ENCODE peak calls at places on chromosome X, in five cellular contexts. J, V, L, Q and G are unnamed samples.

GRCh38 chrX:107744868-107745267 is 30.7 kb downstream of the TSC22D3 start:
- DNase-seq in V (no peak), J (no peak), L (no peak), Q (no peak), G (no peak)

GRCh38 chrX:41491267-41492004 is 44.3 kb downstream of the NYX start:
- DNase-seq in Q (peak; percentile 95), L (peak; percentile 93), J (peak; percentile 96), V (peak; percentile 61), G (peak; percentile 56)

GRCh38 chrX:20620301-20620700 is 353.6 kb upstream of the RPS6KA3 start:
- DNase-seq in Q (no peak), J (no peak), L (no peak), V (no peak), G (no peak)

GRCh38 chrX:137916090-137916746 is 350.3 kb downstream of the ZIC3 start:
- DNase-seq in J (no peak), Q (no peak), V (peak; percentile 26), L (peak; percentile 93), G (no peak)

GRCh38 chrX:45154462-45154861 is 46.2 kb downstream of the DIPK2B start:
- DNase-seq in J (no peak), Q (no peak), V (no peak), L (no peak), G (no peak)

GRCh38 chrX:40543661-40544328 is 37.0 kb upstream of the ATP6AP2 start:
- DNase-seq in J (peak; percentile 71), L (peak; percentile 81), V (no peak), Q (peak; percentile 68), G (peak; percentile 70)

GRCh38 chrX:15973299-15973698 is 118.7 kb upstream of the AP1S2 start:
- DNase-seq in V (peak; percentile 78), J (peak; percentile 19), L (peak; percentile 85), Q (peak; percentile 27), G (no peak)

GRCh38 chrX:105610401-105610800 is 211.9 kb upstream of the NRK start:
- DNase-seq in L (no peak), J (no peak), V (no peak), Q (peak; percentile 42), G (no peak)

GRCh38 chrX:151984891-151985290 is 10.4 kb upstream of the GABRE start:
- DNase-seq in Q (no peak), J (no peak), L (no peak), V (no peak), G (no peak)

GRCh38 chrX:19194285-19195242 is 72.3 kb upstream of the ADGRG2 start:
- DNase-seq in L (no peak), V (no peak), Q (no peak), J (no peak), G (no peak)

GRCh38 chrX:73851014-73852009 is 288.3 kb downstream of the CHIC1 start:
- DNase-seq in V (no peak), Q (no peak), J (peak; percentile 96), L (no peak), G (no peak)

GRCh38 chrX:69150294-69150960 is 14.8 kb downstream of the PJA1 start:
- DNase-seq in V (no peak), L (peak; percentile 81), J (no peak), Q (no peak), G (no peak)

GRCh38 chrX:136687457-136687856 is 39.5 kb downstream of the CD40LG start:
- DNase-seq in J (no peak), L (no peak), Q (no peak), V (no peak), G (no peak)

GRCh38 chrX:72634321-72634720 is 61.7 kb upstream of the HDAC8 start:
- DNase-seq in L (no peak), Q (no peak), V (no peak), J (no peak), G (no peak)

GRCh38 chrX:134670241-134670811 is 12.1 kb upstream of the PLAC1 start:
- DNase-seq in Q (peak; percentile 87), L (peak; percentile 80), J (peak; percentile 83), V (no peak), G (no peak)

GRCh38 chrX:1555370-1555769 is 18.4 kb upstream of the P2RY8 start:
- DNase-seq in J (no peak), V (no peak), Q (no peak), L (no peak), G (no peak)

GRCh38 chrX:129655547-129656248 is 942 bp upstream of the APLN start:
- DNase-seq in V (peak; percentile 59), Q (peak; percentile 32), J (no peak), L (peak; percentile 67), G (no peak)

GRCh38 chrX:6456196-6456595 is 78.7 kb downstream of the VCX3A start:
- DNase-seq in J (no peak), L (peak; percentile 72), Q (no peak), V (no peak), G (no peak)

GRCh38 chrX:152520653-152521052 is 69.5 kb upstream of the GABRA3 start:
- DNase-seq in L (peak; percentile 1), Q (no peak), J (no peak), V (no peak), G (no peak)

GRCh38 chrX:13939741-13940597 is 89.7 kb downstream of the GEMIN8 start:
- DNase-seq in Q (no peak), V (no peak), J (no peak), L (peak; percentile 72), G (peak; percentile 9)

GRCh38 chrX:13938766-13939530 is 90.7 kb downstream of the GEMIN8 start:
- DNase-seq in Q (no peak), J (no peak), L (peak; percentile 63), V (peak; percentile 31), G (no peak)

GRCh38 chrX:13936804-13937203 is 92.9 kb downstream of the GEMIN8 start:
- DNase-seq in L (no peak), J (no peak), V (no peak), Q (no peak), G (no peak)

GRCh38 chrX:13938053-13938765 is 91.5 kb downstream of the GEMIN8 start:
- DNase-seq in Q (peak; percentile 9), L (peak; percentile 55), V (peak; percentile 69), J (peak; percentile 2), G (peak; percentile 46)

GRCh38 chrX:13937370-13938052 is 92.2 kb downstream of the GEMIN8 start:
- DNase-seq in J (peak; percentile 53), Q (peak; percentile 76), V (no peak), L (peak; percentile 88), G (peak; percentile 5)
- H2BK5ac ChIP-seq in J (no peak overlapping the region), Q (no peak overlapping the region), V (no peak overlapping the region), L (no peak overlapping the region), G (no peak overlapping the region)

DNA sequence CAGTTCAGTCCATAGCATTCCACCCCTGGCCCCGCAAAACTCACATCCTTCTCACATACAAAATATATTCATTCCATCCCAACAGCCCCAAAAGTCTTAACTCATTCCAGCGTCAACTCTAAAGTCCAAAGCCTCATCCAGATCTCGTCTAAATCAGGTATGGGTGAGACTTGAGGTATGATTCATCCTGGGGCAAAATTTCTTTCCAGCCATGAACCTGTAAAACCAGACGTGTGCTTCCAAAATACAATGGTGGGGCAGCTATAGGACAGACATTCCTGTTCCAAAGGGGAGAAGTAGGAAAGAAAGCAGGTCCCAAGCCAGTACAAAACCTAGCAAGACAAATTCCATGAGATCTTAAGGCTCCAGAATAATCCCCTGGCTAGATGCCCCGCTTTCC is 76.9 kb downstream of the CLDN34 start:
- DNase-seq in Q (no peak), L (no peak), J (no peak), V (no peak), G (no peak)
- H2BK5ac ChIP-seq in Q (no peak overlapping the region), L (no peak overlapping the region), J (no peak overlapping the region), V (no peak overlapping the region), G (no peak overlapping the region)

GRCh38 chrX:46836701-46837542 is at the start of gene RP2:
- DNase-seq in Q (peak; percentile 97), L (peak; percentile 98), J (peak; percentile 92), V (peak; percentile 95), G (peak; percentile 86)
- H2BK5ac ChIP-seq in Q (no peak within 1 kb of the TSS), L (no peak within 1 kb of the TSS), J (peak within 1 kb of the TSS; percentile 48), V (no peak within 1 kb of the TSS), G (no peak within 1 kb of the TSS)

GRCh38 chrX:47581731-47582647 is at the start of gene TIMP1:
- DNase-seq in Q (peak; percentile 95), J (peak; percentile 93), V (peak; percentile 88), L (peak; percentile 94), G (peak; percentile 56)
- H2BK5ac ChIP-seq in Q (no peak within 1 kb of the TSS), J (peak within 1 kb of the TSS; percentile 92), V (no peak within 1 kb of the TSS), L (no peak within 1 kb of the TSS), G (no peak within 1 kb of the TSS)